ENCODE peak calls at places on chromosomes 16 and 17, in five cellular contexts. O is WERI-Rb-1, E is ovary, Q is aorta, I is spleen. P is an unnamed sample.

GRCh38 chr17:72077326-72077960 is 43.4 kb upstream of the SOX9 start:
- DNase-seq in O (no peak), I (no peak), E (no peak), Q (no peak), P (no peak)

GRCh38 chr17:1012823-1013728 is 16.1 kb downstream of the TIMM22 start:
- DNase-seq in I (peak; percentile 58), O (no peak), Q (peak; percentile 64), E (no peak), P (no peak)

GRCh38 chr17:28716740-28717577 is 709 bp downstream of the RAB34 start:
- DNase-seq in Q (peak; percentile 85), O (no peak), I (no peak), E (peak; percentile 61), P (peak; percentile 82)

GRCh38 chr16:30637952-30638351 is 12.8 kb upstream of the PRR14 start:
- DNase-seq in O (peak; percentile 36), Q (no peak), I (no peak), E (no peak), P (no peak)

GRCh38 chr17:32835291-32835761 is 41.6 kb downstream of the MYO1D start:
- DNase-seq in I (no peak), E (no peak), Q (no peak), O (no peak), P (no peak)

GRCh38 chr17:72408122-72408382 is 287.2 kb downstream of the SOX9 start:
- DNase-seq in O (no peak), I (no peak), Q (no peak), E (no peak), P (no peak)

GRCh38 chr16:82509636-82510035 is 117.1 kb upstream of the CDH13 start:
- DNase-seq in E (no peak), I (no peak), O (no peak), Q (no peak), P (no peak)

GRCh38 chr16:55662641-55663040 is 6.9 kb downstream of the SLC6A2 start:
- DNase-seq in I (no peak), E (no peak), O (no peak), Q (peak; percentile 19), P (no peak)

GRCh38 chr17:45264988-45265387 is 3.1 kb upstream of the SPATA32 start:
- DNase-seq in I (no peak), Q (no peak), O (no peak), E (no peak), P (no peak)

GRCh38 chr17:81040791-81041337 is 5.9 kb downstream of the BAIAP2 start:
- DNase-seq in I (no peak), E (no peak), O (peak; percentile 79), Q (no peak), P (no peak)
- H3K27ac ChIP-seq in I (no peak overlapping the region), E (no peak overlapping the region), O (no peak overlapping the region), Q (no peak overlapping the region), P (peak overlapping the region; percentile 21)

GRCh38 chr16:3076577-3076976 is 11.1 kb downstream of the IL32 start:
- DNase-seq in E (no peak), Q (no peak), O (no peak), I (peak; percentile 70), P (no peak)

GRCh38 chr16:3073448-3073847 is 8.0 kb downstream of the IL32 start:
- DNase-seq in O (no peak), I (peak; percentile 70), E (no peak), Q (no peak), P (no peak)

GRCh38 chr16:3071655-3072054 is 6.2 kb downstream of the IL32 start:
- DNase-seq in O (no peak), E (no peak), Q (no peak), I (peak; percentile 47), P (no peak)

GRCh38 chr16:3070608-3071111 is 5.2 kb downstream of the IL32 start:
- DNase-seq in Q (no peak), E (no peak), O (no peak), I (peak; percentile 60), P (no peak)

DNA sequence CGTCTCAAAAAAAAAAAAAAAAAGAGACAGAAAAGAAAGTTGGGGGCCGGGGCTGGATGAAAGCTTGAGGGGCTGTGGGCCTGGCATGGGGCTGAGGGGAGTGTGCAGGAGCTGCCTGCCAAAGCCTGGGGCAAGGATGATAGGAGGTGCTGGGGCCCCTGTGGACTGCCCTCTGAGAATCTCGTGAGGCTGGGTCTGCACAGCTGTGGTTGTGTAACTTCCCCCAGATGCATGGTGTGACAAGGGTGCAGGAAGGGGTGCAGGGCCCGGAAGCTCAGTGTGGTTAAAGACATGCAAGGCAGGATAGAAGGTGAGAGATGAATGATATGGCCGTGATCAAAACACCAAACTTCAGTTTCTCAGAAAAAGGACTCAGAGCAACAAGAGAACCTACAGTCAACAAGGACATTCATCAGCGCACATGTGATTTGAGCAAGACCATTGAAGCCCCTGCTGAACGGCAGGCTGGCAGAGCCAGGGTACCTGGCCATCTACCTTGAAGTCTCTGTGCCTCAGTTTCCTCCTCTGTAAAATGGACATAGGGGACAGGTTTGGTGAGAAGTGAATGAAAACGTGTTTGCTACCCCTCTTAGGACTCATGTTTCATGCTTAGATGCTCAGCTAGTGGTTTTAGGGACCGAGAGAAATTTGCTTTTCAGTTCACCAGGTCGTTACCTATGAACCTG is 9.6 kb downstream of the IL32 start:
- DNase-seq in Q (no peak), I (peak; percentile 94), O (no peak), E (no peak), P (no peak)
- H3K27ac ChIP-seq in Q (no peak overlapping the region), I (peak overlapping the region; percentile 91), O (no peak overlapping the region), E (no peak overlapping the region), P (no peak overlapping the region)

DNA sequence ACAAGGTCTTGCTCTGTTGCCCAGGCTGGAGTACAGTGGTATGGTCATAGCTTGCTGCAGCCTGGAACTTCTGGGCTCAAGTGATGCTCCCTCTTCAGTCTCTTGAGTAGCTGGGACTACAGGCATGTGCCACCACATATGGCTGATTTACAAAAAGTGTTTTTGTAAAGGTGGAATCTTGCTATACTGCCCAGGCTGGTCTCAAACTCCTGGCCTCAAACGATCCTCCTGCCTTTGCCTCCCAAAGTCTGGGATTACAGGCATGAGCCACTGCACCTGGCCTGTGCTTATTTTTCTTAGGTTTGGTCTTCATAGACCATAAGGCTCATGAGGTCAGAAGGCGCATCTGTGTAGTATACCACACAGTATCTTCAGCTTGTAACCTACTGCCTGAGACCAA is 5.3 kb downstream of the CLEC19A start:
- DNase-seq in O (no peak), E (no peak), Q (no peak), I (no peak), P (no peak)
- H3K27ac ChIP-seq in O (no peak overlapping the region), E (no peak overlapping the region), Q (no peak overlapping the region), I (no peak overlapping the region), P (no peak overlapping the region)

GRCh38 chr17:79742951-79743476 is 12.3 kb downstream of the ENPP7 start:
- DNase-seq in O (no peak), Q (no peak), I (no peak), E (no peak), P (no peak)

GRCh38 chr17:79746955-79747507 is 16.3 kb downstream of the ENPP7 start:
- DNase-seq in Q (no peak), O (no peak), I (no peak), E (no peak), P (no peak)

GRCh38 chr17:79747508-79748295 is 17.0 kb downstream of the ENPP7 start:
- DNase-seq in I (no peak), O (no peak), E (no peak), Q (no peak), P (no peak)

GRCh38 chr17:79743614-79744013 is 12.9 kb downstream of the ENPP7 start:
- DNase-seq in Q (no peak), E (no peak), O (no peak), I (no peak), P (no peak)

GRCh38 chr17:79745641-79746105 is 14.9 kb downstream of the ENPP7 start:
- DNase-seq in E (no peak), I (no peak), Q (no peak), O (no peak), P (no peak)
- H3K27ac ChIP-seq in E (no peak overlapping the region), I (no peak overlapping the region), Q (no peak overlapping the region), O (no peak overlapping the region), P (no peak overlapping the region)

GRCh38 chr17:16585796-16586195 is 16.8 kb upstream of the ZNF287 start:
- DNase-seq in I (no peak), O (no peak), Q (no peak), E (no peak), P (no peak)

GRCh38 chr17:16583781-16584180 is 14.8 kb upstream of the ZNF287 start:
- DNase-seq in O (no peak), E (no peak), I (no peak), Q (no peak), P (no peak)

GRCh38 chr17:16589097-16589969 is 20.3 kb upstream of the ZNF287 start:
- DNase-seq in O (peak; percentile 90), E (peak; percentile 88), Q (peak; percentile 98), I (peak; percentile 99), P (peak; percentile 94)

DNA sequence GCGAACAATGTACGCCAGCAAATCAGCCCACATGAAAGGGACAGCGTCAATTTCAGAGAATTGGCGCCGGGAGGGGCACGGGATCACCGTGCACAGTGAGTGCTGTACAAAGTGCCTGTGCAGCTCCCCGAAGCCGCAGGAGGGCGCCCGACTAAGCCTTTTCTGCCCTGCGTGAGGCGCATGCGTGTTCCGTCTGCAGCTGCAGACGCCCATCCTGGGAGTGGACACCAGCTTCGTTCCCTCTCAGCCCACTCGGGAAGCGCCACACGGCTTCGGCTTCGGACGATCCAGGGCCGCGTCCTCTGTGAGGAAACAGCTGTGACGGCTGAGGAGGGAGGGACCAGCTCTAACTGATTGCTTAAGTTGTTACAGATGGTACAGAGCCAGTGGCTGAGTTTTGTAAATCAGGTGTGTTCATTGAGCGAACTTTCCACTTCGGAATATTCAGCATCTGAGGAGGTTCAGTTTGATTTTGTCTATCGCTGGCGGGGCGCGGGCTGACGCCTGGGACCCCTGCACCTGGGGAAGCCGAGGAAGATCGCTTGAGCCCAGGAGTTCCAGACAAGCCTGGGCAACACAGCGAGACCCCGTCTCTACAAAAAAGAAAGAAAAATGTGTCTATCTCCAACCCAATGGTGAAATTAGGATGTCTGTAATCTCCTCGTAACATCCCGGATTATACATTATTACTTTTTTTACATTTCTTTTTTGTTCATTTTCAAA is 15.4 kb upstream of the ZNF287 start:
- DNase-seq in Q (peak; percentile 98), I (peak; percentile 95), E (peak; percentile 89), O (peak; percentile 95), P (peak; percentile 96)
- H3K27ac ChIP-seq in Q (no peak overlapping the region), I (peak overlapping the region; percentile 58), E (no peak overlapping the region), O (no peak overlapping the region), P (no peak overlapping the region)

DNA sequence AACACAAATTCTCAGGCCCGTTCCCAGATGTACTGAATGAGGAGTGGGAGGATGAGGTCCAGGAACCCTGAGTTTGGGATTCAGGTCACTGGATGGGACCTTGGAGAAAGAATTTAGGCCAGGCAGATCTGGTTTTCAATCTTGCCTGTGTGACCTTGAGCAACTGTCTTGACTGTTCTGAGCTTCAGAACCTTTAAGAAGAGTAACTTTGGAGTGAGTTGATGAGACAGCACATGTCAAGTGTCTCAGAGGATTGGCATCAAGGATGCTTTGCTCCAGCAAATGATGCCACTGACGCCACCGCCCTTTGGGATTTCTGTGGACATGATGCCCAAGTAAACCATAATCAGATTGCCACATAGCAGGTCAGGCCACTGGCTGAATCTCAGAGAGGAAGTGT is 56.2 kb upstream of the DNAJA2 start:
- DNase-seq in E (no peak), Q (no peak), I (no peak), O (no peak), P (no peak)
- H3K27ac ChIP-seq in E (no peak overlapping the region), Q (no peak overlapping the region), I (no peak overlapping the region), O (no peak overlapping the region), P (no peak overlapping the region)

GRCh38 chr17:17206149-17206912 is at the start of gene PLD6:
- DNase-seq in I (peak; percentile 94), O (peak; percentile 95), E (peak; percentile 85), Q (peak; percentile 93), P (peak; percentile 94)
- H3K27ac ChIP-seq in I (peak within 1 kb of the TSS; percentile 82), O (peak within 1 kb of the TSS; percentile 84), E (peak within 1 kb of the TSS; percentile 90), Q (peak within 1 kb of the TSS; percentile 24), P (peak within 1 kb of the TSS; percentile 95)

GRCh38 chr17:16948587-16949376 is 23.1 kb downstream of the TNFRSF13B start:
- DNase-seq in O (no peak), I (peak; percentile 52), Q (no peak), E (no peak), P (no peak)
- H3K27ac ChIP-seq in O (no peak overlapping the region), I (no peak overlapping the region), Q (no peak overlapping the region), E (no peak overlapping the region), P (no peak overlapping the region)